ENCODE peak calls at places on chromosome 14, in eight cellular contexts. A is uterus, D is heart left ventricle, V is tibial nerve, O is WERI-Rb-1, W is lower lobe of right lung, B is heart right ventricle, X is A673. M is an unnamed sample.
A peak's percentile ranks its signal among the peaks of the same experiment; 100 is the strongest.

GRCh38 chr14:81386379-81386778 is 13.7 kb downstream of the STON2 start:
- DNase-seq in D (no peak), W (no peak), A (no peak), O (no peak), B (no peak), X (peak; percentile 39), V (no peak), M (no peak)

GRCh38 chr14:60166144-60166543 is 946 bp upstream of the DHRS7 start:
- DNase-seq in X (no peak), B (no peak), W (no peak), D (no peak), V (no peak), O (no peak), A (no peak), M (no peak)

GRCh38 chr14:72104011-72104613 is 171.9 kb downstream of the RGS6 start:
- DNase-seq in X (peak; percentile 52), O (peak; percentile 54), A (no peak), V (no peak), W (peak; percentile 49), D (no peak), B (no peak), M (no peak)

GRCh38 chr14:29858299-29858698 is 69.3 kb downstream of the PRKD1 start:
- DNase-seq in X (no peak), W (no peak), B (no peak), V (no peak), A (no peak), O (no peak), D (no peak), M (no peak)

GRCh38 chr14:74408870-74409269 is 17.1 kb downstream of the SYNDIG1L start:
- DNase-seq in V (no peak), A (no peak), O (no peak), X (no peak), W (no peak), B (no peak), D (no peak), M (no peak)

GRCh38 chr14:44649056-44649455 is 142.0 kb upstream of the FSCB start:
- DNase-seq in W (no peak), X (no peak), V (no peak), D (no peak), O (no peak), A (no peak), B (no peak), M (no peak)

GRCh38 chr14:90272523-90272922 is 16.2 kb downstream of the PSMC1 start:
- DNase-seq in D (no peak), O (no peak), X (no peak), A (no peak), B (no peak), W (peak; percentile 79), V (no peak), M (no peak)

GRCh38 chr14:51398898-51399297 is 158.9 kb downstream of the TMX1 start:
- DNase-seq in X (no peak), B (no peak), V (no peak), A (no peak), W (no peak), O (no peak), D (peak; percentile 36), M (no peak)

DNA sequence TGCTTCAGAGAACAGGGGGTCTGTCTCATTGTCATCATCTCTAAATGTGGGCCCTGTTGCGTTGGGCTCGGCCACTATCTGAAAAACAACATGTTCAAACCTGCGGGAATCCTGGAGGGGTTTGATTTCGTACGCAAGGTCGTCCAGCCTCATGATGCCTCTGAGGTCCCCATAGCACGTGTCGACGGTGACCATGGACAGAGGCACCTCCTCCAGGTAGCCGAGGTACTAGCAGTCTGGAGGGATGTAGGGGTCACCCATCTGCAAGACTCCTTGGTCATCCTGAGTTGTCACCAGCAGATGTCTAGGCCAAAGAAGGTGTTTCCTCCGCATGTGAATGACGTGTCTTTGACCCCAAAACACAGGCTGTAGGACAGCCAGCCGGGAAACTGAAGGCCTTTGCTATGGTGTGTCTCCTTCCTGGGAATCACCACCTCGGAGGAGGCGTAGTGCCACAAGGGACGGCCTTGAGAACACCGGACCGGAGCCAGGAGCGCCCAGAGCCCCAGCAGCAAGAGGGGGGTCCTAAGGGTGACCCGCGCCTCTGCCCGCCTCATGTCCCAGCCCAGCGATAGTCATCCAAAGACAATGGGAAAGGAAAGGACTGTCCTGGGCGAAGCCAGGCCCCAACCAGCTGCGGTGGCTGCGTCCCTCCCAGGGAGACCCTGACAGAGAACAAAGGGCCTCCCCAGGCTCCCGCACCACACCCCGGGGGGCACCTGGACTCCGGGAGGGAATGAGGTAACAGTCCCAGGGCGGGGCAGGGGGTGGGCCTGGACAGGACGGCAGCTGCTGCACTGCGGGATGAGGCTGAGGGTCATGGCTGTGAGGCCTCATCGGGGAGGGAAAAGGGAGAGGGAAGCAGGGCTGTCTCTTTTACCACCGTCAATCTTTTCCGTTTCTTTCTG is 445.5 kb downstream of the TMEM121 start:
- DNase-seq in V (no peak), O (no peak), D (no peak), A (no peak), W (no peak), X (no peak), B (no peak), M (no peak)
- H3K9me3 ChIP-seq in V (no peaks in the 10 kb centered on the region), O (no peaks in the 10 kb centered on the region), D (no peaks in the 10 kb centered on the region), A (no peaks in the 10 kb centered on the region), W (no peaks in the 10 kb centered on the region), X (no peaks in the 10 kb centered on the region), B (no peaks in the 10 kb centered on the region), M (no peaks in the 10 kb centered on the region)

GRCh38 chr14:24693353-24693737 is 59.4 kb upstream of the GZMB start:
- DNase-seq in D (no peak), X (no peak), V (no peak), B (no peak), W (no peak), A (no peak), O (no peak), M (no peak)

GRCh38 chr14:24694680-24695079 is 60.7 kb upstream of the GZMB start:
- DNase-seq in X (no peak), B (no peak), W (no peak), O (no peak), D (no peak), V (no peak), A (no peak), M (no peak)

GRCh38 chr14:24693941-24694507 is 60.0 kb upstream of the GZMB start:
- DNase-seq in V (no peak), A (no peak), B (no peak), X (no peak), W (no peak), O (no peak), D (no peak), M (no peak)

GRCh38 chr14:24692382-24693352 is 58.7 kb upstream of the GZMB start:
- DNase-seq in A (no peak), V (no peak), B (no peak), W (no peak), O (no peak), D (no peak), X (no peak), M (no peak)

DNA sequence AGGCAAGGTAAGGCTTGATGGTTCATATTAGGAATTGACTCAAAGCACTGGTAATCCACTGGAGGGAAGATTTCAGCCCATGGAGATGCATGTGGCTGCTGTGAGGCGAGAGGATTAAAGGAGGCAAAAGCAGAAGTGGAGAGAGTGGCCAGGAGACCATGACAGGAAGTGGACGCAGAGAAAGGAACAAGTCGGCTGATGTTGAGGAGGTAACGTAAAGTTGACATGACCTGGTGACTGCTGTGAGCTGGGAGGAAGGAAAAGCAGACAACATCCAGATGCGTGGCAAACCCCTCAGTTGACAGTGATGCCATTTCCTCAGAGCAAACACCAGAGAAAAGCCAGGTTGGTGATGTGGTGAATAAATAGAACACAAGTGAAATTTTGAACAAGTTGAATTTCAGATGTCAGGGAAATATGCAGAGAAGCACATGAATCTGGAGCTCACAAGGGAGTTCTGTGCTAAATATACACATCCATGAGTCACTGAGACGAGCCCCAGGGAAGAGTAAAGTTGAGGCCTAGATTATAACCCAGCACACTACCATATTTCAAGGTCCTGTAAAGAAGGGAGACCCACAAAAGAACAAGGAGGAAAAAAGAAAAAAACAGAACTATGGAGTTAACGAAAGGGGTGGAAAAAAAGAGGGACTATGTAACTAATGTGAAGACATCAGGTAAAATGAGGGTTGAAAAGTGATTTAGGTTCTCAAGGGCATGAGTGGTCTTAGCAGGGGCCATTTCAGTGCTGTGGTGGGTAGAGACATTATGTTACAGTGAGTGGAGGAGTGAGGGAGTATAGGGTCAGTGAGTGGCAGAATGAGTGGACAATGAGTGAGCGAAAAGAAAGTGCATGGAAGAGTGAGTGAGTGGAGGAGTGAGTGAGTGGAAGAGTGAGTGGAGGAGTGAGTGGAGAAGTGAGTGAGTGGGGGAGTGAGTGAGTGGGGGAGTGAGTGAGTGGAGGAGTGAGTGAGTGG is 61.6 kb upstream of the GZMB start:
- DNase-seq in B (no peak), X (no peak), O (no peak), W (no peak), D (no peak), V (no peak), A (no peak), M (peak; percentile 63)
- H3K27ac ChIP-seq in B (peak overlapping the region; percentile 30), X (no peak overlapping the region), O (no peak overlapping the region), W (no peak overlapping the region), D (peak overlapping the region; percentile 59), V (no peak overlapping the region), A (no peak overlapping the region), M (no peak overlapping the region)

DNA sequence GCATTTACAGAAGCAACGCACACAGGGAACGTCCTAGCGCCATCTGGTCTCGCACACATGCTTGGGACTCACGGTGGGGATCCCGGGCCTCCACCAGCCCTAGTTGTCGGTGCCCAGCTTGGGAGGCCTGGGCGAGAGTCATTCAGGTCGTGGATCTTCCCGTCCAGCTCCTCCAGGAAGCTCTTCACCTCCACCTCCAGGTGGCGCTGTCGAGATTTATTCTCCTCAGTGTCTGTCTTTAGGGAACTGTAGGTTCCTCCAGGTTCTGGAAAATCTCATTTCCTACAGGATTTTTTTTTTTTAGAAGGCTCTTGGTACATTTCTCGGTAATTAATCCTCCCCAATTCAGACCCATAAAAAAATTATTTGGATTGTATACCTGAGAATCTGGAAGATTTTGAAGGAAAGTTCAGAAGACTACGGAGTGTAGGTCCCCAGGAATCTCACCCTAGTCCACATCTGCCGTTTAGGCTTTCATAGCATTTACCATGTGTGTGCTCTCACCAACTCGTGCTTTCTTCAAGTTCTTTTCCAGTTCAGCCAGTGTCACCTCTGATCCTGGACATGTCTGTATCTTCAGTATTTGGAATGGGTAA is 910.0 kb downstream of the TMEM121 start:
- DNase-seq in A (no peak), V (no peak), X (peak; percentile 84), O (peak; percentile 48), D (no peak), W (peak; percentile 59), B (no peak), M (peak; percentile 34)
- TF ChIP-seq CTCF in A (no peak), V (no peak), X (peak; percentile 87), O (peak; percentile 58), D (peak; percentile 45), W (peak; percentile 60), B (peak; percentile 32), M (peak; percentile 19)

GRCh38 chr14:26200675-26201074 is 397.2 kb downstream of the NOVA1 start:
- DNase-seq in D (no peak), B (no peak), W (no peak), V (no peak), O (no peak), X (no peak), A (no peak), M (no peak)

GRCh38 chr14:26199096-26199495 is 398.7 kb downstream of the NOVA1 start:
- DNase-seq in B (no peak), O (no peak), A (no peak), X (no peak), W (no peak), V (no peak), D (no peak), M (no peak)

GRCh38 chr14:26194816-26195215 is 403.0 kb downstream of the NOVA1 start:
- DNase-seq in B (no peak), A (no peak), V (no peak), W (no peak), D (no peak), X (no peak), O (no peak), M (no peak)

GRCh38 chr14:26204362-26204953 is 393.4 kb downstream of the NOVA1 start:
- DNase-seq in D (no peak), O (no peak), A (no peak), V (no peak), W (no peak), X (no peak), B (no peak), M (no peak)

GRCh38 chr14:26199599-26200370 is 398.0 kb downstream of the NOVA1 start:
- DNase-seq in O (no peak), B (no peak), A (no peak), X (no peak), V (no peak), D (no peak), W (no peak), M (no peak)
- H3K9me3 ChIP-seq in O (no peaks in the 10 kb centered on the region), B (no peaks in the 10 kb centered on the region), A (no peaks in the 10 kb centered on the region), X (no peaks in the 10 kb centered on the region), V (no peaks in the 10 kb centered on the region), D (no peaks in the 10 kb centered on the region), W (no peaks in the 10 kb centered on the region), M (no peaks in the 10 kb centered on the region)